ENCODE peak calls at places on chromosomes 3 and 15, in nine cellular contexts. One of them, this sample, is unnamed.

GRCh38 chr3:25657293-25657692 is 7.4 kb downstream of the TOP2B start:
- DNase-seq in KG1: no peak
- DNase-seq in cortex of kidney: no peak
- DNase-seq in T-helper 2 cell: no peak
- DNase-seq in RKO: no peak
- DNase-seq in GM10248: no peak
- DNase-seq in Calu3: no peak
- DNase-seq in stimulated activated CD4-positive, alpha-beta T cell treated with anti-CD3 and anti-CD28 coated beads, Interleukin-1b, Interleukin-23, amount 100 ng/mL, for 24 hours: no peak
- DNase-seq in IMR-90: no peak
- DNase-seq in this sample: no peak

GRCh38 chr3:55471084-55471483 is 16.0 kb downstream of the WNT5A start:
- DNase-seq in KG1: no peak
- DNase-seq in cortex of kidney: no peak
- DNase-seq in T-helper 2 cell: no peak
- DNase-seq in RKO: no peak
- DNase-seq in GM10248: no peak
- DNase-seq in Calu3: no peak
- DNase-seq in stimulated activated CD4-positive, alpha-beta T cell treated with anti-CD3 and anti-CD28 coated beads, Interleukin-1b, Interleukin-23, amount 100 ng/mL, for 24 hours: no peak
- DNase-seq in IMR-90: no peak
- DNase-seq in this sample: no peak

GRCh38 chr3:56468184-56469106 is at the start of gene ERC2:
- DNase-seq in KG1: no peak
- DNase-seq in cortex of kidney: no peak
- DNase-seq in T-helper 2 cell: no peak
- DNase-seq in RKO: no peak
- DNase-seq in GM10248: no peak
- DNase-seq in Calu3: peak
- DNase-seq in stimulated activated CD4-positive, alpha-beta T cell treated with anti-CD3 and anti-CD28 coated beads, Interleukin-1b, Interleukin-23, amount 100 ng/mL, for 24 hours: no peak
- DNase-seq in IMR-90: no peak
- DNase-seq in this sample: peak

GRCh38 chr15:98968576-98968975 is 39.0 kb downstream of the PGPEP1L start:
- DNase-seq in KG1: no peak
- DNase-seq in cortex of kidney: no peak
- DNase-seq in T-helper 2 cell: no peak
- DNase-seq in RKO: no peak
- DNase-seq in GM10248: no peak
- DNase-seq in Calu3: no peak
- DNase-seq in stimulated activated CD4-positive, alpha-beta T cell treated with anti-CD3 and anti-CD28 coated beads, Interleukin-1b, Interleukin-23, amount 100 ng/mL, for 24 hours: no peak
- DNase-seq in IMR-90: no peak
- DNase-seq in this sample: no peak

GRCh38 chr3:197234947-197235914 is 63.2 kb downstream of the DLG1 start:
- DNase-seq in KG1: no peak
- DNase-seq in cortex of kidney: no peak
- DNase-seq in T-helper 2 cell: no peak
- DNase-seq in RKO: no peak
- DNase-seq in GM10248: no peak
- DNase-seq in Calu3: no peak
- DNase-seq in stimulated activated CD4-positive, alpha-beta T cell treated with anti-CD3 and anti-CD28 coated beads, Interleukin-1b, Interleukin-23, amount 100 ng/mL, for 24 hours: no peak
- DNase-seq in IMR-90: no peak
- DNase-seq in this sample: no peak

GRCh38 chr3:138940446-138940845 is 6.5 kb downstream of the FOXL2 start:
- DNase-seq in KG1: no peak
- DNase-seq in cortex of kidney: no peak
- DNase-seq in T-helper 2 cell: no peak
- DNase-seq in RKO: no peak
- DNase-seq in GM10248: no peak
- DNase-seq in Calu3: no peak
- DNase-seq in stimulated activated CD4-positive, alpha-beta T cell treated with anti-CD3 and anti-CD28 coated beads, Interleukin-1b, Interleukin-23, amount 100 ng/mL, for 24 hours: no peak
- DNase-seq in IMR-90: no peak
- DNase-seq in this sample: peak

GRCh38 chr3:146326875-146327543 is 76.1 kb upstream of the PLSCR4 start:
- DNase-seq in KG1: no peak
- DNase-seq in cortex of kidney: no peak
- DNase-seq in T-helper 2 cell: no peak
- DNase-seq in RKO: peak
- DNase-seq in GM10248: no peak
- DNase-seq in Calu3: peak
- DNase-seq in stimulated activated CD4-positive, alpha-beta T cell treated with anti-CD3 and anti-CD28 coated beads, Interleukin-1b, Interleukin-23, amount 100 ng/mL, for 24 hours: no peak
- DNase-seq in IMR-90: peak
- DNase-seq in this sample: peak

GRCh38 chr15:80804970-80805495 is 25.9 kb downstream of the CEMIP start:
- DNase-seq in KG1: no peak
- DNase-seq in cortex of kidney: no peak
- DNase-seq in T-helper 2 cell: no peak
- DNase-seq in RKO: no peak
- DNase-seq in GM10248: no peak
- DNase-seq in Calu3: no peak
- DNase-seq in stimulated activated CD4-positive, alpha-beta T cell treated with anti-CD3 and anti-CD28 coated beads, Interleukin-1b, Interleukin-23, amount 100 ng/mL, for 24 hours: no peak
- DNase-seq in IMR-90: no peak
- DNase-seq in this sample: peak

GRCh38 chr3:127688416-127689265 is 15.9 kb downstream of the ABTB1 start:
- DNase-seq in KG1: no peak
- DNase-seq in cortex of kidney: no peak
- DNase-seq in T-helper 2 cell: no peak
- DNase-seq in RKO: no peak
- DNase-seq in GM10248: no peak
- DNase-seq in Calu3: no peak
- DNase-seq in stimulated activated CD4-positive, alpha-beta T cell treated with anti-CD3 and anti-CD28 coated beads, Interleukin-1b, Interleukin-23, amount 100 ng/mL, for 24 hours: no peak
- DNase-seq in IMR-90: peak
- DNase-seq in this sample: no peak

GRCh38 chr15:50116477-50116876 is 2.6 kb downstream of the ATP8B4 start:
- DNase-seq in KG1: peak
- DNase-seq in cortex of kidney: no peak
- DNase-seq in T-helper 2 cell: no peak
- DNase-seq in RKO: peak
- DNase-seq in GM10248: peak
- DNase-seq in Calu3: peak
- DNase-seq in stimulated activated CD4-positive, alpha-beta T cell treated with anti-CD3 and anti-CD28 coated beads, Interleukin-1b, Interleukin-23, amount 100 ng/mL, for 24 hours: no peak
- DNase-seq in IMR-90: peak
- DNase-seq in this sample: peak

GRCh38 chr3:157088133-157088488 is 71.8 kb downstream of the CCNL1 start:
- DNase-seq in KG1: no peak
- DNase-seq in cortex of kidney: no peak
- DNase-seq in T-helper 2 cell: no peak
- DNase-seq in RKO: peak
- DNase-seq in GM10248: no peak
- DNase-seq in Calu3: no peak
- DNase-seq in stimulated activated CD4-positive, alpha-beta T cell treated with anti-CD3 and anti-CD28 coated beads, Interleukin-1b, Interleukin-23, amount 100 ng/mL, for 24 hours: no peak
- DNase-seq in IMR-90: no peak
- DNase-seq in this sample: no peak

GRCh38 chr3:57983734-57984518 is 24.3 kb upstream of the FLNB start:
- DNase-seq in KG1: peak
- DNase-seq in cortex of kidney: no peak
- DNase-seq in T-helper 2 cell: no peak
- DNase-seq in RKO: peak
- DNase-seq in GM10248: peak
- DNase-seq in Calu3: no peak
- DNase-seq in stimulated activated CD4-positive, alpha-beta T cell treated with anti-CD3 and anti-CD28 coated beads, Interleukin-1b, Interleukin-23, amount 100 ng/mL, for 24 hours: peak
- DNase-seq in IMR-90: peak
- DNase-seq in this sample: peak

GRCh38 chr15:31169558-31169957 is 68.0 kb upstream of the TRPM1 start:
- DNase-seq in KG1: no peak
- DNase-seq in cortex of kidney: no peak
- DNase-seq in T-helper 2 cell: no peak
- DNase-seq in RKO: no peak
- DNase-seq in GM10248: peak
- DNase-seq in Calu3: no peak
- DNase-seq in stimulated activated CD4-positive, alpha-beta T cell treated with anti-CD3 and anti-CD28 coated beads, Interleukin-1b, Interleukin-23, amount 100 ng/mL, for 24 hours: no peak
- DNase-seq in IMR-90: no peak
- DNase-seq in this sample: no peak

GRCh38 chr3:158050461-158050860 is 55.8 kb downstream of the SHOX2 start:
- DNase-seq in KG1: no peak
- DNase-seq in cortex of kidney: no peak
- DNase-seq in T-helper 2 cell: no peak
- DNase-seq in RKO: no peak
- DNase-seq in GM10248: no peak
- DNase-seq in Calu3: no peak
- DNase-seq in stimulated activated CD4-positive, alpha-beta T cell treated with anti-CD3 and anti-CD28 coated beads, Interleukin-1b, Interleukin-23, amount 100 ng/mL, for 24 hours: no peak
- DNase-seq in IMR-90: no peak
- DNase-seq in this sample: no peak

GRCh38 chr15:78047631-78048409 is 29.7 kb downstream of the TBC1D2B start:
- DNase-seq in KG1: peak
- DNase-seq in cortex of kidney: no peak
- DNase-seq in T-helper 2 cell: peak
- DNase-seq in RKO: no peak
- DNase-seq in GM10248: no peak
- DNase-seq in Calu3: no peak
- DNase-seq in stimulated activated CD4-positive, alpha-beta T cell treated with anti-CD3 and anti-CD28 coated beads, Interleukin-1b, Interleukin-23, amount 100 ng/mL, for 24 hours: no peak
- DNase-seq in IMR-90: peak
- DNase-seq in this sample: no peak

GRCh38 chr3:69987833-69988232 is 11.7 kb upstream of the SAMMSON start:
- DNase-seq in KG1: no peak
- DNase-seq in cortex of kidney: no peak
- DNase-seq in T-helper 2 cell: no peak
- DNase-seq in RKO: no peak
- DNase-seq in GM10248: no peak
- DNase-seq in Calu3: no peak
- DNase-seq in stimulated activated CD4-positive, alpha-beta T cell treated with anti-CD3 and anti-CD28 coated beads, Interleukin-1b, Interleukin-23, amount 100 ng/mL, for 24 hours: no peak
- DNase-seq in IMR-90: no peak
- DNase-seq in this sample: no peak

GRCh38 chr15:48389701-48390143 is 58.5 kb downstream of the DUT start:
- DNase-seq in KG1: no peak
- DNase-seq in cortex of kidney: no peak
- DNase-seq in T-helper 2 cell: no peak
- DNase-seq in RKO: no peak
- DNase-seq in GM10248: no peak
- DNase-seq in Calu3: no peak
- DNase-seq in stimulated activated CD4-positive, alpha-beta T cell treated with anti-CD3 and anti-CD28 coated beads, Interleukin-1b, Interleukin-23, amount 100 ng/mL, for 24 hours: no peak
- DNase-seq in IMR-90: peak
- DNase-seq in this sample: no peak

GRCh38 chr3:159856496-159857098 is 132.0 kb upstream of the IL12A start:
- DNase-seq in KG1: no peak
- DNase-seq in cortex of kidney: no peak
- DNase-seq in T-helper 2 cell: no peak
- DNase-seq in RKO: no peak
- DNase-seq in GM10248: no peak
- DNase-seq in Calu3: no peak
- DNase-seq in stimulated activated CD4-positive, alpha-beta T cell treated with anti-CD3 and anti-CD28 coated beads, Interleukin-1b, Interleukin-23, amount 100 ng/mL, for 24 hours: no peak
- DNase-seq in IMR-90: no peak
- DNase-seq in this sample: no peak

GRCh38 chr15:67833504-67834248 is 6.2 kb downstream of the RNU6-1 start:
- DNase-seq in KG1: no peak
- DNase-seq in cortex of kidney: no peak
- DNase-seq in T-helper 2 cell: no peak
- DNase-seq in RKO: no peak
- DNase-seq in GM10248: peak
- DNase-seq in Calu3: peak
- DNase-seq in stimulated activated CD4-positive, alpha-beta T cell treated with anti-CD3 and anti-CD28 coated beads, Interleukin-1b, Interleukin-23, amount 100 ng/mL, for 24 hours: no peak
- DNase-seq in IMR-90: no peak
- DNase-seq in this sample: peak

GRCh38 chr3:48979451-48979850 is 10.6 kb upstream of the P4HTM start:
- DNase-seq in KG1: no peak
- DNase-seq in cortex of kidney: no peak
- DNase-seq in T-helper 2 cell: no peak
- DNase-seq in RKO: no peak
- DNase-seq in GM10248: no peak
- DNase-seq in Calu3: no peak
- DNase-seq in stimulated activated CD4-positive, alpha-beta T cell treated with anti-CD3 and anti-CD28 coated beads, Interleukin-1b, Interleukin-23, amount 100 ng/mL, for 24 hours: no peak
- DNase-seq in IMR-90: no peak
- DNase-seq in this sample: no peak